ENCODE peak calls at places on chromosome 7, in eight cellular contexts. One of them, this sample, is unnamed.

GRCh38 chr7:73577627-73578341 is 595 bp downstream of the TBL2 start:
- DNase-seq in memory B cell: no peak
- DNase-seq in activated CD8-positive, alpha-beta memory T cell treated with anti-CD3 and anti-CD28 coated beads for 24 hours: no peak
- DNase-seq in tibial artery: no peak
- DNase-seq in WTC11: no peak
- DNase-seq in putamen: no peak
- DNase-seq in NCI-H1092 treated with DMSO at 0.1 percent for 48 hours: no peak
- DNase-seq in right cardiac atrium: no peak
- DNase-seq in this sample: no peak

GRCh38 chr7:106347229-106347833 is 62.5 kb upstream of the NAMPT start:
- DNase-seq in memory B cell: no peak
- DNase-seq in activated CD8-positive, alpha-beta memory T cell treated with anti-CD3 and anti-CD28 coated beads for 24 hours: no peak
- DNase-seq in tibial artery: no peak
- DNase-seq in WTC11: no peak
- DNase-seq in putamen: no peak
- DNase-seq in NCI-H1092 treated with DMSO at 0.1 percent for 48 hours: no peak
- DNase-seq in right cardiac atrium: no peak
- DNase-seq in this sample: no peak

GRCh38 chr7:55565693-55566092 is 6.6 kb downstream of the VOPP1 start:
- DNase-seq in memory B cell: no peak
- DNase-seq in activated CD8-positive, alpha-beta memory T cell treated with anti-CD3 and anti-CD28 coated beads for 24 hours: no peak
- DNase-seq in tibial artery: no peak
- DNase-seq in WTC11: no peak
- DNase-seq in putamen: no peak
- DNase-seq in NCI-H1092 treated with DMSO at 0.1 percent for 48 hours: no peak
- DNase-seq in right cardiac atrium: no peak
- DNase-seq in this sample: no peak

GRCh38 chr7:117283371-117283770 is 39.5 kb downstream of the WNT2 start:
- DNase-seq in memory B cell: no peak
- DNase-seq in activated CD8-positive, alpha-beta memory T cell treated with anti-CD3 and anti-CD28 coated beads for 24 hours: no peak
- DNase-seq in tibial artery: no peak
- DNase-seq in WTC11: no peak
- DNase-seq in putamen: no peak
- DNase-seq in NCI-H1092 treated with DMSO at 0.1 percent for 48 hours: no peak
- DNase-seq in right cardiac atrium: no peak
- DNase-seq in this sample: peak; percentile 5

GRCh38 chr7:17444673-17445072 is 146.2 kb downstream of the AHR start:
- DNase-seq in memory B cell: no peak
- DNase-seq in activated CD8-positive, alpha-beta memory T cell treated with anti-CD3 and anti-CD28 coated beads for 24 hours: no peak
- DNase-seq in tibial artery: no peak
- DNase-seq in WTC11: no peak
- DNase-seq in putamen: no peak
- DNase-seq in NCI-H1092 treated with DMSO at 0.1 percent for 48 hours: no peak
- DNase-seq in right cardiac atrium: no peak
- DNase-seq in this sample: no peak

GRCh38 chr7:66140924-66141323 is 26.3 kb downstream of the CRCP start:
- DNase-seq in memory B cell: no peak
- DNase-seq in activated CD8-positive, alpha-beta memory T cell treated with anti-CD3 and anti-CD28 coated beads for 24 hours: no peak
- DNase-seq in tibial artery: no peak
- DNase-seq in WTC11: peak; percentile 46
- DNase-seq in putamen: peak; percentile 52
- DNase-seq in NCI-H1092 treated with DMSO at 0.1 percent for 48 hours: no peak
- DNase-seq in right cardiac atrium: peak; percentile 90
- DNase-seq in this sample: peak; percentile 32

GRCh38 chr7:157379493-157379892 is 42.7 kb downstream of the DNAJB6 start:
- DNase-seq in memory B cell: no peak
- DNase-seq in activated CD8-positive, alpha-beta memory T cell treated with anti-CD3 and anti-CD28 coated beads for 24 hours: no peak
- DNase-seq in tibial artery: no peak
- DNase-seq in WTC11: no peak
- DNase-seq in putamen: no peak
- DNase-seq in NCI-H1092 treated with DMSO at 0.1 percent for 48 hours: no peak
- DNase-seq in right cardiac atrium: no peak
- DNase-seq in this sample: no peak

GRCh38 chr7:150874401-150875198 is 22.3 kb downstream of the AOC1 start:
- DNase-seq in memory B cell: no peak
- DNase-seq in activated CD8-positive, alpha-beta memory T cell treated with anti-CD3 and anti-CD28 coated beads for 24 hours: no peak
- DNase-seq in tibial artery: no peak
- DNase-seq in WTC11: no peak
- DNase-seq in putamen: no peak
- DNase-seq in NCI-H1092 treated with DMSO at 0.1 percent for 48 hours: no peak
- DNase-seq in right cardiac atrium: no peak
- DNase-seq in this sample: no peak

GRCh38 chr7:101784275-101785127 is 32.9 kb upstream of the CUX1 start:
- DNase-seq in memory B cell: no peak
- DNase-seq in activated CD8-positive, alpha-beta memory T cell treated with anti-CD3 and anti-CD28 coated beads for 24 hours: no peak
- DNase-seq in tibial artery: no peak
- DNase-seq in WTC11: no peak
- DNase-seq in putamen: no peak
- DNase-seq in NCI-H1092 treated with DMSO at 0.1 percent for 48 hours: no peak
- DNase-seq in right cardiac atrium: no peak
- DNase-seq in this sample: no peak

GRCh38 chr7:150962743-150963399 is 15.2 kb downstream of the KCNH2 start:
- DNase-seq in memory B cell: peak; percentile 59
- DNase-seq in activated CD8-positive, alpha-beta memory T cell treated with anti-CD3 and anti-CD28 coated beads for 24 hours: peak; percentile 83
- DNase-seq in tibial artery: no peak
- DNase-seq in WTC11: peak; percentile 83
- DNase-seq in putamen: no peak
- DNase-seq in NCI-H1092 treated with DMSO at 0.1 percent for 48 hours: peak; percentile 19
- DNase-seq in right cardiac atrium: peak; percentile 78
- DNase-seq in this sample: peak; percentile 76

GRCh38 chr7:26686448-26686981 is 177.9 kb downstream of the SKAP2 start:
- DNase-seq in memory B cell: peak; percentile 36
- DNase-seq in activated CD8-positive, alpha-beta memory T cell treated with anti-CD3 and anti-CD28 coated beads for 24 hours: no peak
- DNase-seq in tibial artery: no peak
- DNase-seq in WTC11: peak; percentile 19
- DNase-seq in putamen: no peak
- DNase-seq in NCI-H1092 treated with DMSO at 0.1 percent for 48 hours: peak; percentile 66
- DNase-seq in right cardiac atrium: peak; percentile 35
- DNase-seq in this sample: peak; percentile 49